ENCODE peak calls at places on chromosomes 1 and 21, in five cellular contexts. One of them, this sample, is unnamed.

GRCh38 chr1:216726435-216726834 is 3.2 kb upstream of the ESRRG start:
- DNase-seq in fibroblast of mammary gland: no peak
- DNase-seq in osteocyte: no peak
- DNase-seq in stimulated activated CD4-positive, alpha-beta T cell treated with anti-CD3 and anti-CD28 coated beads, Interleukin-4, amount 100 ng/mL, for 4 hours: no peak
- DNase-seq in naive thymus-derived CD8-positive, alpha-beta T cell: no peak
- DNase-seq in this sample: no peak

GRCh38 chr1:172287207-172287606 is 133.3 kb upstream of the C1orf105 start:
- DNase-seq in fibroblast of mammary gland: peak; percentile 89
- DNase-seq in stimulated activated CD4-positive, alpha-beta T cell treated with anti-CD3 and anti-CD28 coated beads, Interleukin-4, amount 100 ng/mL, for 4 hours: no peak
- DNase-seq in osteocyte: no peak
- DNase-seq in naive thymus-derived CD8-positive, alpha-beta T cell: no peak
- DNase-seq in this sample: peak; percentile 37

GRCh38 chr1:49102752-49103151 is 326.1 kb upstream of the BEND5 start:
- DNase-seq in stimulated activated CD4-positive, alpha-beta T cell treated with anti-CD3 and anti-CD28 coated beads, Interleukin-4, amount 100 ng/mL, for 4 hours: no peak
- DNase-seq in fibroblast of mammary gland: peak; percentile 58
- DNase-seq in naive thymus-derived CD8-positive, alpha-beta T cell: no peak
- DNase-seq in osteocyte: no peak
- DNase-seq in this sample: no peak

GRCh38 chr1:196563768-196564167 is 44.5 kb downstream of the KCNT2 start:
- DNase-seq in naive thymus-derived CD8-positive, alpha-beta T cell: no peak
- DNase-seq in osteocyte: no peak
- DNase-seq in fibroblast of mammary gland: no peak
- DNase-seq in stimulated activated CD4-positive, alpha-beta T cell treated with anti-CD3 and anti-CD28 coated beads, Interleukin-4, amount 100 ng/mL, for 4 hours: no peak
- DNase-seq in this sample: no peak

GRCh38 chr21:46555225-46555617 is 49.7 kb downstream of the S100B start:
- DNase-seq in stimulated activated CD4-positive, alpha-beta T cell treated with anti-CD3 and anti-CD28 coated beads, Interleukin-4, amount 100 ng/mL, for 4 hours: no peak
- DNase-seq in osteocyte: no peak
- DNase-seq in naive thymus-derived CD8-positive, alpha-beta T cell: no peak
- DNase-seq in fibroblast of mammary gland: no peak
- DNase-seq in this sample: no peak

GRCh38 chr1:110542730-110543129 is 23.8 kb upstream of the KCNA10 start:
- DNase-seq in stimulated activated CD4-positive, alpha-beta T cell treated with anti-CD3 and anti-CD28 coated beads, Interleukin-4, amount 100 ng/mL, for 4 hours: no peak
- DNase-seq in fibroblast of mammary gland: peak; percentile 54
- DNase-seq in naive thymus-derived CD8-positive, alpha-beta T cell: no peak
- DNase-seq in osteocyte: no peak
- DNase-seq in this sample: no peak

GRCh38 chr1:5936126-5936525 is 56.1 kb downstream of the NPHP4 start:
- DNase-seq in osteocyte: peak; percentile 60
- DNase-seq in naive thymus-derived CD8-positive, alpha-beta T cell: no peak
- DNase-seq in stimulated activated CD4-positive, alpha-beta T cell treated with anti-CD3 and anti-CD28 coated beads, Interleukin-4, amount 100 ng/mL, for 4 hours: no peak
- DNase-seq in fibroblast of mammary gland: no peak
- DNase-seq in this sample: no peak

GRCh38 chr21:17554619-17555472 is 42.0 kb downstream of the CXADR start:
- DNase-seq in fibroblast of mammary gland: peak; percentile 35
- DNase-seq in osteocyte: no peak
- DNase-seq in stimulated activated CD4-positive, alpha-beta T cell treated with anti-CD3 and anti-CD28 coated beads, Interleukin-4, amount 100 ng/mL, for 4 hours: no peak
- DNase-seq in naive thymus-derived CD8-positive, alpha-beta T cell: no peak
- DNase-seq in this sample: no peak

GRCh38 chr1:71222668-71223067 is 141.8 kb upstream of the ZRANB2 start:
- DNase-seq in stimulated activated CD4-positive, alpha-beta T cell treated with anti-CD3 and anti-CD28 coated beads, Interleukin-4, amount 100 ng/mL, for 4 hours: no peak
- DNase-seq in naive thymus-derived CD8-positive, alpha-beta T cell: no peak
- DNase-seq in fibroblast of mammary gland: peak; percentile 40
- DNase-seq in osteocyte: no peak
- DNase-seq in this sample: no peak

GRCh38 chr1:238738942-238739341 is 647.4 kb upstream of the CHRM3 start:
- DNase-seq in naive thymus-derived CD8-positive, alpha-beta T cell: no peak
- DNase-seq in fibroblast of mammary gland: no peak
- DNase-seq in osteocyte: no peak
- DNase-seq in stimulated activated CD4-positive, alpha-beta T cell treated with anti-CD3 and anti-CD28 coated beads, Interleukin-4, amount 100 ng/mL, for 4 hours: no peak
- DNase-seq in this sample: no peak

GRCh38 chr1:166843769-166844596 is 4.7 kb downstream of the POGK start:
- DNase-seq in fibroblast of mammary gland: peak; percentile 30
- DNase-seq in naive thymus-derived CD8-positive, alpha-beta T cell: no peak
- DNase-seq in stimulated activated CD4-positive, alpha-beta T cell treated with anti-CD3 and anti-CD28 coated beads, Interleukin-4, amount 100 ng/mL, for 4 hours: no peak
- DNase-seq in osteocyte: peak; percentile 46
- DNase-seq in this sample: no peak

GRCh38 chr21:45544449-45545235 is 2.4 kb upstream of the SLC19A1 start:
- DNase-seq in stimulated activated CD4-positive, alpha-beta T cell treated with anti-CD3 and anti-CD28 coated beads, Interleukin-4, amount 100 ng/mL, for 4 hours: no peak
- DNase-seq in osteocyte: peak; percentile 57
- DNase-seq in naive thymus-derived CD8-positive, alpha-beta T cell: no peak
- DNase-seq in fibroblast of mammary gland: no peak
- DNase-seq in this sample: no peak

GRCh38 chr1:185291647-185292046 is 25.4 kb downstream of the IVNS1ABP start:
- DNase-seq in stimulated activated CD4-positive, alpha-beta T cell treated with anti-CD3 and anti-CD28 coated beads, Interleukin-4, amount 100 ng/mL, for 4 hours: no peak
- DNase-seq in naive thymus-derived CD8-positive, alpha-beta T cell: no peak
- DNase-seq in osteocyte: no peak
- DNase-seq in fibroblast of mammary gland: no peak
- DNase-seq in this sample: no peak

GRCh38 chr1:156926175-156926574 is 5.7 kb downstream of the LRRC71 start:
- DNase-seq in fibroblast of mammary gland: peak; percentile 51
- DNase-seq in osteocyte: no peak
- DNase-seq in naive thymus-derived CD8-positive, alpha-beta T cell: no peak
- DNase-seq in stimulated activated CD4-positive, alpha-beta T cell treated with anti-CD3 and anti-CD28 coated beads, Interleukin-4, amount 100 ng/mL, for 4 hours: peak; percentile 15
- DNase-seq in this sample: peak; percentile 52

GRCh38 chr1:191022856-191023255 is 545.2 kb upstream of the BRINP3 start:
- DNase-seq in naive thymus-derived CD8-positive, alpha-beta T cell: no peak
- DNase-seq in stimulated activated CD4-positive, alpha-beta T cell treated with anti-CD3 and anti-CD28 coated beads, Interleukin-4, amount 100 ng/mL, for 4 hours: no peak
- DNase-seq in osteocyte: no peak
- DNase-seq in fibroblast of mammary gland: no peak
- DNase-seq in this sample: no peak

This sample was measured in left colon.